ENCODE peak calls at places on chromosomes 6 and 20, in six cellular contexts. G, L, S, T, O and H are unnamed samples.

GRCh38 chr6:17490724-17491123 is 97.3 kb downstream of the CAP2 start:
- DNase-seq in G (no peak), L (no peak), S (no peak), T (no peak), O (peak), H (no peak)

GRCh38 chr6:141521440-141521839 is 611.3 kb upstream of the GJE1 start:
- DNase-seq in G (no peak), L (peak), S (no peak), T (no peak), O (no peak), H (no peak)

GRCh38 chr6:170039156-170040114 is 251.4 kb downstream of the DLL1 start:
- DNase-seq in G (no peak), L (no peak), S (no peak), T (no peak), O (no peak), H (no peak)

GRCh38 chr6:41917528-41917927 is 3.4 kb downstream of the MED20 start:
- DNase-seq in G (no peak), L (peak), S (peak), T (no peak), O (peak), H (no peak)

GRCh38 chr20:57435498-57436222 is 44.5 kb downstream of the RBM38 start:
- DNase-seq in G (peak), L (peak), S (peak), T (peak), O (peak), H (no peak)

GRCh38 chr6:138844203-138844602 is 48.3 kb downstream of the ECT2L start:
- DNase-seq in G (no peak), L (peak), S (no peak), T (peak), O (peak), H (no peak)

GRCh38 chr6:33264015-33264414 is 7.7 kb downstream of the VPS52 start:
- DNase-seq in G (no peak), L (no peak), S (no peak), T (no peak), O (no peak), H (no peak)

GRCh38 chr6:155089746-155090145 is 94.6 kb downstream of the TIAM2 start:
- DNase-seq in G (no peak), L (no peak), S (no peak), T (no peak), O (no peak), H (no peak)

GRCh38 chr20:21270806-21271205 is 32.3 kb upstream of the XRN2 start:
- DNase-seq in G (no peak), L (no peak), S (no peak), T (no peak), O (no peak), H (no peak)

GRCh38 chr6:135012764-135013163 is 41.9 kb downstream of the HBS1L start:
- DNase-seq in G (no peak), L (peak), S (no peak), T (no peak), O (no peak), H (no peak)

GRCh38 chr6:105601541-105602174 is 198.8 kb upstream of the PREP start:
- DNase-seq in G (no peak), L (peak), S (peak), T (peak), O (no peak), H (no peak)

GRCh38 chr6:56699066-56699654 is 56.5 kb upstream of the DST start:
- DNase-seq in G (no peak), L (no peak), S (no peak), T (no peak), O (peak), H (no peak)

GRCh38 chr6:36139431-36139830 is 9.1 kb downstream of the MAPK13 start:
- DNase-seq in G (no peak), L (no peak), S (no peak), T (no peak), O (peak), H (peak)

GRCh38 chr6:27237089-27237723 is 10.3 kb upstream of the PRSS16 start:
- DNase-seq in G (no peak), L (peak), S (peak), T (no peak), O (peak), H (peak)

GRCh38 chr6:106966229-106966628 is 8.3 kb downstream of the CD24 start:
- DNase-seq in G (no peak), L (no peak), S (no peak), T (no peak), O (no peak), H (no peak)

GRCh38 chr6:21185849-21186478 is 407.6 kb upstream of the SOX4 start:
- DNase-seq in G (no peak), L (no peak), S (no peak), T (no peak), O (peak), H (no peak)

GRCh38 chr20:61450549-61450948 is 198.5 kb downstream of the CDH4 start:
- DNase-seq in G (no peak), L (no peak), S (no peak), T (no peak), O (no peak), H (no peak)

GRCh38 chr6:154499854-154500589 is 10.5 kb downstream of the CNKSR3 start:
- DNase-seq in G (no peak), L (no peak), S (no peak), T (no peak), O (no peak), H (no peak)

GRCh38 chr6:12353731-12354130 is 63.6 kb downstream of the EDN1 start:
- DNase-seq in G (no peak), L (peak), S (no peak), T (no peak), O (no peak), H (no peak)

GRCh38 chr6:30757261-30757935 is 13.1 kb upstream of the IER3 start:
- DNase-seq in G (no peak), L (no peak), S (peak), T (no peak), O (no peak), H (no peak)

GRCh38 chr6:51152594-51152993 is 333.9 kb downstream of the TFAP2B start:
- DNase-seq in G (no peak), L (no peak), S (no peak), T (no peak), O (no peak), H (no peak)

GRCh38 chr6:158662607-158663464 is 13.0 kb downstream of the SYTL3 start:
- DNase-seq in G (no peak), L (peak), S (no peak), T (no peak), O (no peak), H (peak)

GRCh38 chr6:153997221-153997620 is 41.8 kb upstream of the OPRM1 start:
- DNase-seq in G (no peak), L (no peak), S (no peak), T (no peak), O (no peak), H (no peak)

GRCh38 chr6:149246691-149247384 is 70.7 kb upstream of the TAB2 start:
- DNase-seq in G (no peak), L (no peak), S (no peak), T (no peak), O (no peak), H (no peak)

GRCh38 chr20:45500022-45500421 is 15.4 kb downstream of the SPINT3 start:
- DNase-seq in G (no peak), L (no peak), S (peak), T (no peak), O (no peak), H (no peak)

GRCh38 chr20:54477134-54477533 is 1.7 kb downstream of the DOK5 start:
- DNase-seq in G (no peak), L (no peak), S (no peak), T (no peak), O (peak), H (no peak)

GRCh38 chr20:39849664-39850063 is 839.4 kb downstream of the MAFB start:
- DNase-seq in G (no peak), L (peak), S (no peak), T (peak), O (peak), H (peak)

GRCh38 chr6:31900917-31901414 is 920 bp downstream of the ZBTB12 start:
- DNase-seq in G (no peak), L (no peak), S (no peak), T (no peak), O (no peak), H (peak)

GRCh38 chr6:21230536-21230935 is 363.0 kb upstream of the SOX4 start:
- DNase-seq in G (no peak), L (no peak), S (no peak), T (no peak), O (no peak), H (no peak)

GRCh38 chr6:63805345-63805744 is 169.7 kb downstream of the PHF3 start:
- DNase-seq in G (no peak), L (no peak), S (no peak), T (no peak), O (no peak), H (no peak)

GRCh38 chr6:112331306-112331705 is 15.8 kb upstream of the RFPL4B start:
- DNase-seq in G (no peak), L (peak), S (no peak), T (no peak), O (peak), H (no peak)

GRCh38 chr6:7671581-7671980 is 54.3 kb upstream of the BMP6 start:
- DNase-seq in G (no peak), L (peak), S (no peak), T (no peak), O (no peak), H (no peak)

GRCh38 chr6:7671076-7671475 is 54.8 kb upstream of the BMP6 start:
- DNase-seq in G (no peak), L (peak), S (peak), T (no peak), O (peak), H (no peak)

GRCh38 chr6:7672066-7673062 is 53.5 kb upstream of the BMP6 start:
- DNase-seq in G (no peak), L (no peak), S (no peak), T (no peak), O (no peak), H (no peak)

GRCh38 chr6:7674291-7674690 is 51.6 kb upstream of the BMP6 start:
- DNase-seq in G (no peak), L (no peak), S (no peak), T (no peak), O (no peak), H (no peak)

GRCh38 chr6:7673063-7673536 is 52.8 kb upstream of the BMP6 start:
- DNase-seq in G (no peak), L (peak), S (no peak), T (peak), O (peak), H (peak)
- TF ChIP-seq CTCF in G (no peak), L (no peak), S (no peak), T (no peak), O (peak), H (no peak)

DNA sequence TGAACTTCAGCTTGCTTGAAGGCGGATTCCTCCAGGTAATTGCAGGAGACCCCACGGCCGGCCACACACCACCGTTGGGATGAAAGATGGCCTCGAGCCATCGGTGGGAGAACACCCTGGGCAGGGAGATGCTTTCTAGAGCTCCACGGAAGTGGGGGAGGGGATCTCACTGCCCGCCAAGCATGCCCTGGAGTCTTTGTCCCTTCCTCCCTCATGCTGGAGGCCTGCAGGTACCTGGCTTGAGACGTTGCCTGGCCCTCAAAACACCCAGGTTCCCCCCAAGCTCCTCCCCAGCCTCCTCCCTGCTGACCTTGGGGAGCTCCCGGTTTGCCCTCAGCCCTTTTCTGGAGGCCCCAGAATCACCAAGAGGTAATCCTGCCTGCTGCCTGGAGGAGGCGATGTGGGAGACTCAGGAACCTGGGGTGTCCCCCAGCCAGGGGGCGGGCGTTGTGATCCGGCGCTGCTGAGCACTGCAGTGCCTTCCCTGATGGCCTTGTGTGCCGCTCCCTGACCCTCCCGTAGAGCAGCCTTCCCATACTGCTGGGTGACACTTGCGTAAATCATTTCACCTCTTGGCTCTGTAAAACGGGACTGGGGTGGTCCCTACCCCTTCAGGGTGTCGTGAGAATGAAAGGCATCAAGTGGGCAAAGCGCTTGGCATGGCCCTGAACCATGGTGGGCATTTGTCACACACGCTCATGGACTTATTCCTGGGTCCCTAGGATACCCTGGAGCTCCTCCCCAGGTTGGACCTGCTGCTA is 91.4 kb downstream of the CEBPB start:
- DNase-seq in G (no peak), L (no peak), S (no peak), T (no peak), O (no peak), H (peak)
- TF ChIP-seq CTCF in G (no peak), L (peak), S (peak), T (no peak), O (peak), H (no peak)

DNA sequence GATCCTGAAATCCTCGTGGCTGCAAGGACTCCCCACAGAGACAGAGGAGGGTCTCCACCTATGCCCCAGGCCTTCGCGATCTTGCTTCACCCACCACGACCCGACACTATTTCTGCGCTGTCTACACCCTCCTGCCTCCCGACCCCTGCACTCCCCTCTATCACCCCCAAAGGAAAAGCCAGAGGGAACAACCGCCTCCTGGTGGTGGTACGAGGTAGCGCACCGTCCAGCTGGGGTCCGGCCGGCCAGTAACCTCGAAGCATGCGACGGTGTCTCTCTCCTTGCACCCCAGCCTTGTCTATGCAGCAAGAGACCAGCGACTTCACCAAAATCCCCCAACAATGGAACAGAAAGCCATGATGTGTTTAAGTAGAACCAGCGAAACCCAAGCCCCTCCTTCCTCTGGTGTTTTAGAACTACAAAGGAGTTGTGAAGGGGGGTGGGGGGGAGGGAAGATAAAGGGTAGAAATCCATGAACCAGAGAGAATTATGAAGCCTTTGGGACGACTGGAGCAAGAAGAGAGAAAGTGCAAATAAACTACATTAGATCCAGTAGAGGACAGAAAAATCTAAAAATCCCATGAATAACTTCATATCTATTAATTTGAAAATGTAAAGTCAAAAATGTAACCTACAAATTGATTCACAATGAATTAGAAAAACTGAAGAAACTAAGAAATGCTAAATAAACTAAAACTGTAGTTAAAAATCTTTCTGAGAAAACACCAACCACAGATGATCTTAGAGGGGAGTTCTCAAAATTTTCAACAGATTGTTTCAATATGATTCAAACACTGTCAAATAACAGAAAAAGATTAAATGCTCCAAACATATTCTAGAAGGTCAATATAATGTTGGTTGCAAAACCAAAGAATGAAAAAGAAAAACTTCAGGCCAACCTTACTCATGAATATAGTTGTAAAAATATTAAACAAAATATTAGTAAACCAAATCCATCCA is 168.0 kb downstream of the CDK19 start:
- DNase-seq in G (no peak), L (no peak), S (no peak), T (no peak), O (no peak), H (no peak)
- TF ChIP-seq CTCF in G (no peak), L (peak), S (peak), T (no peak), O (peak), H (peak)

GRCh38 chr6:129440691-129441090 is 269.3 kb downstream of the ARHGAP18 start:
- DNase-seq in G (no peak), L (peak), S (no peak), T (no peak), O (peak), H (no peak)
- TF ChIP-seq CTCF in G (no peak), L (peak), S (no peak), T (no peak), O (no peak), H (no peak)

GRCh38 chr20:41956316-41957050 is 338.3 kb upstream of the CHD6 start:
- DNase-seq in G (no peak), L (no peak), S (no peak), T (no peak), O (peak), H (peak)
- TF ChIP-seq CTCF in G (no peak), L (peak), S (peak), T (no peak), O (peak), H (peak)

GRCh38 chr6:69888842-69889590 is 22.7 kb downstream of the COL19A1 start:
- DNase-seq in G (no peak), L (no peak), S (no peak), T (no peak), O (no peak), H (no peak)

GRCh38 chr6:69895396-69895795 is 29.0 kb downstream of the COL19A1 start:
- DNase-seq in G (no peak), L (no peak), S (no peak), T (no peak), O (no peak), H (no peak)

GRCh38 chr6:69894578-69895347 is 28.4 kb downstream of the COL19A1 start:
- DNase-seq in G (no peak), L (peak), S (no peak), T (no peak), O (peak), H (no peak)
- TF ChIP-seq CTCF in G (no peak), L (no peak), S (no peak), T (no peak), O (no peak), H (no peak)

GRCh38 chr6:125194980-125195379 is 41.4 kb downstream of the TPD52L1 start:
- DNase-seq in G (no peak), L (no peak), S (no peak), T (no peak), O (no peak), H (no peak)

GRCh38 chr6:125193208-125193607 is 39.6 kb downstream of the TPD52L1 start:
- DNase-seq in G (no peak), L (no peak), S (peak), T (no peak), O (no peak), H (no peak)

GRCh38 chr6:125190667-125191066 is 37.1 kb downstream of the TPD52L1 start:
- DNase-seq in G (no peak), L (no peak), S (no peak), T (no peak), O (no peak), H (no peak)

GRCh38 chr6:125191916-125192609 is 38.5 kb downstream of the TPD52L1 start:
- DNase-seq in G (peak), L (peak), S (peak), T (peak), O (peak), H (peak)

DNA sequence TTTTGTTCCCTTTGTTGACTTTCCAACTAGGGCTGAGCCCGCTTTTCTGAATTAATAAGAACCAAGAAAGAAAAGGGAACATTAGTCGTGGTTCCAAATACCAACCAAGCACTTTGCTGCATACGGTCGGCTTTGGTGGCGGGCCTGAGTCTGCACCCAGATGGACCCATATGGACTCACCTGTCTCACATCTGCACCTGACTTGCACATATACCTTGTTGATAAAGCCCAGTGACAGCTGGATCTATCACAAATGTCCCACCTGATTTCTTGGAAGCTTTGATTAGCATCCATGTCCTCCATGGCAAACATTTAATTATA is 39.0 kb downstream of the TPD52L1 start:
- DNase-seq in G (no peak), L (no peak), S (no peak), T (no peak), O (no peak), H (no peak)
- TF ChIP-seq CTCF in G (peak), L (no peak), S (peak), T (no peak), O (no peak), H (no peak)